ENCODE peak calls at places on chromosomes 4 and X, in five cellular contexts. E is endothelial cell of umbilical vein, I is upper lobe of left lung, O is ovary, P is A549. K is an unnamed sample.

GRCh38 chr4:12588572-12588971 is 895.6 kb downstream of the RAB28 start:
- DNase-seq in P (no peak), E (no peak), I (no peak), O (no peak), K (no peak)

GRCh38 chr4:16269742-16270522 is 43.7 kb upstream of the TAPT1 start:
- DNase-seq in I (no peak), P (no peak), O (no peak), E (no peak), K (no peak)

GRCh38 chr4:145851516-145852201 is 87.0 kb downstream of the ZNF827 start:
- DNase-seq in I (no peak), E (no peak), P (no peak), O (no peak), K (no peak)

GRCh38 chr4:101183658-101184373 is 163.5 kb downstream of the PPP3CA start:
- DNase-seq in P (no peak), I (no peak), O (no peak), E (no peak), K (no peak)

GRCh38 chrX:13579696-13580095 is 10.3 kb downstream of the EGFL6 start:
- DNase-seq in E (no peak), O (no peak), P (no peak), I (no peak), K (no peak)

GRCh38 chr4:136651278-136651667 is 881.0 kb downstream of the PCDH18 start:
- DNase-seq in P (no peak), O (no peak), E (peak), I (no peak), K (no peak)

GRCh38 chr4:111187108-111187507 is 564.2 kb upstream of the PITX2 start:
- DNase-seq in I (no peak), E (no peak), P (no peak), O (no peak), K (no peak)

GRCh38 chr4:178599521-178599920 is 1157.3 kb upstream of the AGA start:
- DNase-seq in P (no peak), O (no peak), E (no peak), I (no peak), K (no peak)

GRCh38 chr4:62208921-62209320 is 1008.8 kb downstream of the ADGRL3 start:
- DNase-seq in I (no peak), O (no peak), E (no peak), P (no peak), K (no peak)

GRCh38 chr4:39048291-39048690 is 13.7 kb upstream of the KLHL5 start:
- DNase-seq in I (no peak), E (peak), O (no peak), P (no peak), K (no peak)

GRCh38 chr4:65917486-65917885 is 247.2 kb upstream of the EPHA5 start:
- DNase-seq in E (no peak), P (no peak), O (no peak), I (no peak), K (no peak)

GRCh38 chr4:91764085-91764484 is 539.7 kb upstream of the GRID2 start:
- DNase-seq in P (no peak), E (no peak), O (no peak), I (no peak), K (no peak)

GRCh38 chrX:109773374-109773773 is 40.3 kb upstream of the ACSL4 start:
- DNase-seq in P (no peak), O (no peak), I (no peak), E (no peak), K (peak)

GRCh38 chrX:69988955-69989394 is 60.8 kb downstream of the AWAT2 start:
- DNase-seq in P (no peak), I (no peak), O (no peak), E (peak), K (no peak)

GRCh38 chrX:155334486-155335316 is at the start of gene CLIC2:
- DNase-seq in O (peak), E (peak), P (no peak), I (peak), K (peak)

GRCh38 chr4:87150498-87151261 is 69.7 kb downstream of the KLHL8 start:
- DNase-seq in E (peak), O (no peak), P (peak), I (no peak), K (peak)

GRCh38 chrX:71955530-71956120 is 45.0 kb downstream of the NHSL2 start:
- DNase-seq in E (no peak), I (no peak), P (no peak), O (no peak), K (no peak)

GRCh38 chr4:106898621-106899230 is 137.4 kb downstream of the DKK2 start:
- DNase-seq in O (peak), E (peak), P (peak), I (peak), K (peak)

GRCh38 chr4:147408189-147408588 is 72.7 kb upstream of the EDNRA start:
- DNase-seq in O (peak), P (no peak), E (no peak), I (no peak), K (no peak)

GRCh38 chr4:153684182-153685073 is at the start of gene TLR2:
- DNase-seq in P (peak), E (peak), O (peak), I (peak), K (peak)

GRCh38 chr4:177308125-177308524 is 1.5 kb upstream of the NEIL3 start:
- DNase-seq in E (no peak), P (no peak), O (no peak), I (peak), K (no peak)

GRCh38 chr4:152771736-152772533 is 7.6 kb downstream of the TIGD4 start:
- DNase-seq in I (no peak), P (no peak), O (no peak), E (no peak), K (no peak)

GRCh38 chr4:128812360-128812958 is 3.0 kb downstream of the JADE1 start:
- DNase-seq in P (peak), E (peak), I (peak), O (no peak), K (peak)

GRCh38 chr4:128811571-128812359 is 2.3 kb downstream of the JADE1 start:
- DNase-seq in I (peak), O (peak), E (peak), P (peak), K (peak)

GRCh38 chr4:128810331-128810870 is 901 bp downstream of the JADE1 start:
- DNase-seq in P (peak), O (peak), E (no peak), I (peak), K (peak)

GRCh38 chr4:128810871-128811570 is 1.5 kb downstream of the JADE1 start:
- DNase-seq in I (peak), O (peak), E (peak), P (peak), K (peak)

GRCh38 chr4:128809477-128810330 is at the start of gene JADE1:
- DNase-seq in I (peak), E (peak), P (peak), O (peak), K (peak)
- TF ChIP-seq POLR2A in I (no peak), E (no peak), P (peak), O (peak), K (peak)

DNA sequence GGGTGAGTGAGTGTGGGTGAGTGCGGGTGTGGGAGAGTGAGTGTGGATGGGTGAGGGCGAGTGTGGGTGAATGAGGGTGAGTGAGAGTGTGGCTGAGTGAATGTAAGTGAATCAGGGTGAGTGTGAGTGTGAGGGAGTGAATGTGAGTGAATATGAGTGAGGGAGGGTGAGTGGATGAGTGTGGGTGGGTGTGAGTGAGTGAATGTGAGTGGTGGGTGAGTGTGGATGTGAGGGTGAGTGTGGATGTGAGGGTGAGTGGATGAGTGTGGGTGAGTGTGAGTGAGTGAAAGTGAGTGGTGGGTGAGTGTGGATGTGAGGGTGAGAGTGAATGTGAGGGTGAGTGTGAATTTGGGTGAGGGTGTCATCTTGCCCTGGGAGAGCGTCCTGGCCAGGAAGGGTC is 67.5 kb downstream of the TRIML1 start:
- DNase-seq in E (no peak), O (no peak), P (no peak), I (no peak), K (no peak)
- TF ChIP-seq POLR2A in E (no peak), O (no peak), P (no peak), I (no peak), K (no peak)

GRCh38 chrX:150568320-150569154 is at the start of gene MTM1:
- DNase-seq in E (peak), I (peak), P (peak), O (peak), K (peak)
- TF ChIP-seq POLR2A in E (no peak), I (no peak), P (peak), O (peak), K (peak)

DNA sequence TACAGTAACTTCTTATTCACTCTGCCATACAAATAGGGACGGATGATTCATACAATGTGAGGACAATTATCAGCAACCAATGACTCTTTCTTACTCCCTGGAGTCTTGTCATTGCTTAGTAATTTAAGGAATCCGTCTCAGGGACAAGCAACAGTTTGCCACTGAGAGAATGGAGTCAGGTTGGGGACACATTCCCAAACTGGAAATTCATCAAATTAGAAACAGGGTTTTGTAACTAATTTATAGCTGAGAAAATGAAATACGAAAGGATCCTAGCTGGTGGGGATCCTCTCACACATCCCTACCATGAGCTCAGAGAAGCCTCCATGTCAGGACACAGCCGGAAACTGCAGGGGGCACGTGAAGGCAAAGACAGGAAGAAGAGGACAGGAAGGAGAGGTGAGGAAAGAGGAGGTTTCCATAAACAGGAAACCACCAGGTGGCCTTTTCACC is 50.4 kb upstream of the KDR start:
- DNase-seq in P (no peak), E (peak), I (no peak), O (no peak), K (no peak)
- TF ChIP-seq POLR2A in P (no peak), E (no peak), I (no peak), O (no peak), K (no peak)

DNA sequence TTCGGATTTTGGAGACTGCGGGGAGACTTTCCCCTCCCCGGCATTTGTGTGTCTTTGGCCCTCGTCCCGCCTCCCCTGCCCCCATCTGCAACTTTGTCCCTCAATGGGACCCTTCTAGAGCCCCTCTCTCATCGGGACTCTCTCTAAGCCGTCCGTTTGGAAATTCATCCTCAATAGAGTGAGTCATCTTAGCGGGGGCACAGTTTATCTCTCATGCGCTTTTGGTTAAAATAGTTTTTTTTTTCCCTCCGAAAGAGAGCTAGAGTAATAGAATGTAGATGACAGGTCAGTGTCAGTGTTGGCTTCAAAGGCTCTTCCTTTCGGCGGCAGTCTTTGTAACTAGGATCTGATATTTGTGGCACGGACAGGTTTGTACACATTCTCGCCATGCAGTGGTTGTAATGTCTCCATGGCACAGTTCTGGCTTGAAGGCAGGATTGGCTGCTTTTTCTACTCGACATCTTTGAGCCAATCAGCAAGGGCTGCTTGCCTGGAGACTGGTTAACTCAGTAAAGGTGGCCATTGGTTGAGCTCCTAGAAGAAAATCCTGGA is 966 bp downstream of the N4BP2 start:
- DNase-seq in I (peak), E (peak), P (peak), O (peak), K (peak)
- TF ChIP-seq POLR2A in I (no peak), E (no peak), P (no peak), O (peak), K (peak)

GRCh38 chr4:168124008-168124641 is 31.8 kb downstream of the ANXA10 start:
- DNase-seq in P (no peak), I (no peak), E (peak), O (no peak), K (no peak)
- TF ChIP-seq POLR2A in P (no peak), I (no peak), E (no peak), O (no peak), K (no peak)

GRCh38 chr4:2761035-2761923 is 5.1 kb upstream of the TNIP2 start:
- DNase-seq in O (peak), I (peak), P (no peak), E (peak), K (no peak)
- TF ChIP-seq POLR2A in O (no peak), I (no peak), P (no peak), E (no peak), K (no peak)

GRCh38 chr4:103019319-103020124 is at the start of gene SLC9B1:
- DNase-seq in E (peak), I (peak), O (peak), P (peak), K (peak)
- TF ChIP-seq POLR2A in E (peak), I (no peak), O (peak), P (peak), K (peak)

GRCh38 chr4:51844157-51845054 is 1.5 kb downstream of the DCUN1D4 start:
- DNase-seq in O (peak), I (peak), E (peak), P (peak), K (peak)
- TF ChIP-seq POLR2A in O (peak), I (no peak), E (peak), P (peak), K (peak)

DNA sequence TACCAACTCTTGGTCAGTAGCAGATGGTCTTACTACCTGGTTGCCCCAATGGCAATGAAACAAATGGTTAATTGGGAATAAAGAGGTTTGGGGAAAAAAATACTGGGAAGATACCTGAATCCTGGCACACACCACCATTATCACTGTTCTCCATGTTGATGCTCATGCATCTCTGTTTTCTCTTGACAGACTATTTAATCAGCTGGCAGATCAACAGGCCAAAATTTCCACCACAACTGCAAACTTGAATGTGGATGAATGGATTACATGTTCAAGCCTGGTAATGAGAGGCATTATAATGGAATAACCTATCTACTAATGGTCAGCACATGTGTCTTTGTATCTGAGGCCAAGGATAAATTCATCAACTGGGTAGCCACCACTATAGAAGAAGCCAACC is 45.7 kb downstream of the ZNF721 start:
- DNase-seq in E (no peak), I (no peak), O (no peak), P (no peak), K (no peak)
- TF ChIP-seq POLR2A in E (no peak), I (no peak), O (no peak), P (no peak), K (no peak)

K was measured in erythroblast.